ENCODE peak calls at places on chromosome 12, in four cellular contexts. F is ELR; H is activated CD4-positive, alpha-beta T cell treated with anti-CD3 and anti-CD28 coated beads for 36 hours; X is activated T-cell treated with anti-CD3 and anti-CD28 coated beads for 24 hours. K is an unnamed sample.

GRCh38 chr12:94704452-94704871 is 54.1 kb upstream of the TMCC3 start:
- DNase-seq in X (no peak), H (no peak), F (peak), K (peak)

GRCh38 chr12:66596189-66596588 is 82.7 kb downstream of the GRIP1 start:
- DNase-seq in H (no peak), X (no peak), F (peak), K (no peak)

GRCh38 chr12:75135021-75135420 is 74.6 kb downstream of the KCNC2 start:
- DNase-seq in X (no peak), F (no peak), H (no peak), K (no peak)

GRCh38 chr12:1473418-1473817 is 121.0 kb downstream of the FBXL14 start:
- DNase-seq in H (peak), F (peak), X (no peak), K (peak)

GRCh38 chr12:79650440-79650839 is 40.3 kb downstream of the PAWR start:
- DNase-seq in X (no peak), H (no peak), F (no peak), K (no peak)

GRCh38 chr12:91381309-91381804 is 198.7 kb upstream of the DCN start:
- DNase-seq in H (peak), F (peak), X (no peak), K (peak)

GRCh38 chr12:49092086-49092815 is 2.4 kb downstream of the DHH start:
- DNase-seq in F (peak), H (peak), X (peak), K (peak)

GRCh38 chr12:101696477-101697196 is 803 bp upstream of the CHPT1 start:
- DNase-seq in H (peak), X (no peak), F (no peak), K (no peak)

GRCh38 chr12:131330106-131330820 is 376.6 kb downstream of the ADGRD1 start:
- DNase-seq in F (no peak), H (no peak), X (no peak), K (no peak)

GRCh38 chr12:12716151-12716844 is 870 bp upstream of the CDKN1B start:
- DNase-seq in X (no peak), F (peak), H (no peak), K (peak)